ENCODE peak calls at places on chromosome 9, in five cellular contexts. J, X, U, L and R are unnamed samples. For H3K4me1, the result is how much of the 10 kb centered on the place peaks cover.

GRCh38 chr9:37583522-37584121 is 7.4 kb upstream of the FBXO10 start:
- DNase-seq in J (no peak), X (no peak), U (no peak), L (no peak), R (no peak)

GRCh38 chr9:3124006-3124405 is 280.1 kb upstream of the PUM3 start:
- DNase-seq in J (no peak), X (no peak), U (no peak), L (no peak), R (no peak)

GRCh38 chr9:91089405-91090131 is 272.1 kb downstream of the AUH start:
- DNase-seq in J (no peak), X (no peak), U (no peak), L (no peak), R (no peak)

GRCh38 chr9:113645224-113645971 is 181.9 kb downstream of the RGS3 start:
- DNase-seq in J (no peak), X (no peak), U (no peak), L (no peak), R (no peak)

GRCh38 chr9:16705121-16705604 is 165.3 kb downstream of the BNC2 start:
- DNase-seq in J (peak), X (peak), U (peak), L (peak), R (no peak)

GRCh38 chr9:135198889-135199288 is 111.4 kb downstream of the OLFM1 start:
- DNase-seq in J (no peak), X (no peak), U (no peak), L (no peak), R (no peak)

GRCh38 chr9:121350993-121351561 is 19.0 kb downstream of the STOM start:
- DNase-seq in J (peak), X (peak), U (no peak), L (peak), R (no peak)

GRCh38 chr9:75108571-75108970 is 20.3 kb downstream of the OSTF1 start:
- DNase-seq in J (peak), X (peak), U (no peak), L (peak), R (no peak)

GRCh38 chr9:120104771-120105170 is 475.2 kb downstream of the CDK5RAP2 start:
- DNase-seq in J (no peak), X (no peak), U (no peak), L (no peak), R (no peak)

GRCh38 chr9:121317737-121318630 is 50.0 kb downstream of the GSN start:
- DNase-seq in J (peak), X (no peak), U (peak), L (peak), R (no peak)

GRCh38 chr9:98584059-98584458 is 124.7 kb downstream of the GABBR2 start:
- DNase-seq in J (no peak), X (no peak), U (no peak), L (no peak), R (no peak)

GRCh38 chr9:115944166-115944948 is 209.2 kb upstream of the PAPPA start:
- DNase-seq in J (peak), X (peak), U (no peak), L (peak), R (no peak)

GRCh38 chr9:77063645-77064285 is 44.3 kb downstream of the FOXB2 start:
- DNase-seq in J (no peak), X (no peak), U (no peak), L (no peak), R (no peak)

GRCh38 chr9:104986096-104986495 is 58.1 kb upstream of the ABCA1 start:
- DNase-seq in J (no peak), X (no peak), U (no peak), L (no peak), R (no peak)

GRCh38 chr9:69071059-69071458 is 35.5 kb downstream of the FXN start:
- DNase-seq in J (no peak), X (no peak), U (no peak), L (no peak), R (no peak)

GRCh38 chr9:121863931-121864330 is 212.5 kb downstream of the DAB2IP start:
- DNase-seq in J (no peak), X (no peak), U (no peak), L (no peak), R (no peak)

GRCh38 chr9:99031994-99032393 is 72.9 kb upstream of the TGFBR1 start:
- DNase-seq in J (no peak), X (no peak), U (no peak), L (no peak), R (no peak)

GRCh38 chr9:113888361-113888760 is 12.3 kb downstream of the ZNF618 start:
- DNase-seq in J (no peak), X (no peak), U (no peak), L (no peak), R (no peak)

GRCh38 chr9:8436791-8437190 is 637.2 kb upstream of the DMAC1 start:
- DNase-seq in J (no peak), X (no peak), U (no peak), L (no peak), R (no peak)

GRCh38 chr9:2621678-2622360 is at the start of gene VLDLR:
- DNase-seq in J (peak), X (peak), U (peak), L (peak), R (no peak)

GRCh38 chr9:121860744-121861143 is 209.3 kb downstream of the DAB2IP start:
- DNase-seq in J (peak), X (no peak), U (no peak), L (peak), R (no peak)

GRCh38 chr9:119526703-119527102 is 157.5 kb upstream of the BRINP1 start:
- DNase-seq in J (no peak), X (no peak), U (no peak), L (no peak), R (no peak)

GRCh38 chr9:89372230-89372816 is 54.0 kb downstream of the SECISBP2 start:
- DNase-seq in J (no peak), X (no peak), U (no peak), L (no peak), R (no peak)

GRCh38 chr9:133679466-133680051 is 43.4 kb downstream of the DBH start:
- DNase-seq in J (peak), X (peak), U (no peak), L (peak), R (no peak)

GRCh38 chr9:95065224-95065623 is 252.3 kb downstream of the FANCC start:
- DNase-seq in J (no peak), X (no peak), U (peak), L (no peak), R (no peak)
- H3K4me3 ChIP-seq in J (no peak), X (no peak), U (no peak), L (no peak), R (no peak)

DNA sequence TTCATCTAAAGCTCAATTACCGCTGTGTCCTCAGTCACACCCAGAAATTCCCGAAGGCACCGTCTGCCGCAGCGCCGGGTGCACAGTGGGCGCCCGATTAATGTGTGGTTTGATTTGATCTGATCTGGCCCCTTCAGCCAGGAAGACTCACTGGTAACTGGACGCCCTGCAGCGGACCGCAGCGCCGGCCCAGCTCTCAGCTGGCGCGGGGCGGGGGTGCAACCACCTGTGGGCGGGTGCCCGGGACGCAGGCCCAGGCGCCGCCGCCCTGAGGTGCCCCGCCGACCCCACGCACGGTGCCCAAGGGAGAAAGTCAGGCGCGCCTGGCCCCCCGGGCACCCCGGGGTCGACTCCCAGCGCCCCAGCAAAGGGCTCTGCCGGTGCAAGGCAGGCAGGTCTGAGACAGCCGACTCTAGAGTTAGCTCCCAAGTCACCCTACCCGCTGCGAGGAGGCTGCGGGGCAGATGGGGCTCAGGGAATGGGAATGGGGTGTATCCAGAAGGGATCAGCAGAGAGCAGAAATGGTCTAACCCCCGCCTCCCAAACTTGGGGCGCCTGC is 1.7 kb downstream of the EPB41L4B start:
- DNase-seq in J (no peak), X (peak), U (peak), L (peak), R (no peak)
- H3K4me1 ChIP-seq in J (under half), X (under half), U (under half), L (under half), R (under half)

GRCh38 chr9:94153905-94154304 is 69.6 kb downstream of the PTPDC1 start:
- DNase-seq in J (no peak), X (no peak), U (no peak), L (no peak), R (no peak)
- H3K27ac ChIP-seq in J (no peak), X (no peak), U (peak), L (no peak), R (peak)

DNA sequence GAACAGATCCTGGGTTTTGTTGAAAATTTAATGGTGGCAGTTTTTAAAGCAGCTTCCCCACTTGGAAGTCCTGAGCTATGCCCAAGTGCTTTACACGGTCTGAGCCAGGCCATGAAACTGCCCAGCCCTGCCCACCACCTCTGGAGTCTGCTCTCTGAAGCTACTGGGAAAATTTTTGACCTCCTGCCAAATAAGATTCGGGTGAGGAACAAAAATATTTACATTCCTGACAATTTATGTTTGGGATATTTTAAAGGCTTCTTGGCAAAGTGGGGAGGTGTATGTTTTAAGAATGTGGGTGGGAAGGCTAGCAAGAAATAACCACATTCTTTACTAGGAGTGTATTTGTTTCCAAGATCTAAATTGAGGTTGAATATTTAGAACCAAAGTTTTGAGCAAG is 50.0 kb downstream of the HACD4 start:
- DNase-seq in J (no peak), X (peak), U (no peak), L (no peak), R (no peak)
- H3K4me3 ChIP-seq in J (no peak), X (no peak), U (no peak), L (no peak), R (no peak)

DNA sequence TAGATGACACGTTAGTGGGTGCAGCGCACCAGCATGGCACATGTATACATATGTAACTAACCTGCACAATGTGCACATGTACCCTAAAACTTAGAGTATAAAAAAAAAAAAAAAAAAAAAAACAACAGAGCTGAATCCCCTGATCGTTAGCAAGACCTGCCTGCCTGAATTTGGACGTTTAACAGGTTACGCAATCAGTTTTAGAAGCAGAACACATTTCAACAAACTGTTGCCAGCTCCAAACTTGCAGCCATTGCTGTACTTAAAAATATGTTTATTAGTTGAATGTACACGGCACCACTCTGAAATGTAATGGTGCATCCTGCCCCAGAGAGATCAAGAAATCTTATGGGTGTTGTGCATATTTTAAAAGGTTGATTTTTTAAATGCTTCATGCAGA is 680.0 kb downstream of the TLE4 start:
- DNase-seq in J (no peak), X (no peak), U (no peak), L (no peak), R (no peak)
- H3K4me1 ChIP-seq in J (under half), X (under half), U (under half), L (under half), R (under half)

GRCh38 chr9:72041775-72042194 is 18.6 kb downstream of the C9orf57 start:
- DNase-seq in J (peak), X (peak), U (no peak), L (peak), R (no peak)
- H3K27ac ChIP-seq in J (no peak), X (no peak), U (no peak), L (no peak), R (no peak)

DNA sequence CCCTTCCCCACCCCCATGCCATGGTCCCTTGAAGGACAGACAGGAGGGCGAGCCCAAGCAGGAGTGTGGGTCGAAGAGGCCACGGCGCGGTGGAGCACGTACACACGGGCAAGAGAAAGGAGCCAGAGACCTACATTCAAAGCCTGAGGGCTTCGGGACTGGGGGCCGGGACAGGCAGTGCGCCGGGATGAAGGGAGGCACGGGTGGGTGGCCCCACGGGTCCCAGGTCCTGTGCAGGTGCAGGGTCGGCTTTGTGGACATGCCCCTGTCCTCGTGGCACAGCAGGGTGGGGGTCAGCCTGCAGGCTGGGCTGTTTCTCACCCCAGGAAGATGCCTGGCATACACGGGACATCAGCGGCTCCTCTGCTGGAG is 9.8 kb downstream of the LRRC26 start:
- DNase-seq in J (no peak), X (no peak), U (no peak), L (no peak), R (no peak)
- H3K4me3 ChIP-seq in J (no peak), X (no peak), U (no peak), L (no peak), R (no peak)

DNA sequence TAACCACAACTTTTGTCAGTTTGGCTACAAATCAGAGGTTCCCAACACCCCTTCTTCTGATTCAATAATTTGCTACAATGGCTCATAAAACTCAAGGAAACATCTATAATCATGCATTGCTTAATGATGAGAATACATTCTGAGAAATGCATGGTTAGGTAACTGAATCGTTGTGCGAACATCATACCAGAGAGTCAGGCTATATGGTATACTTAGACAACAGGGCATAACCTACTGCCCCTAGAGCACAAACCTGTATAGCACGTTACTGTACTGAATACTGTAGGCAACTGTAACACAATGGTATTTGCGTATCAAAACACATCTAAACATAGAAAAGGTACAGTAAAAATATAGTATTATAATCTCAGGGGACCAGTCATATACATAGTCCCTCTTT is 31.0 kb upstream of the RNF38 start:
- DNase-seq in J (no peak), X (no peak), U (no peak), L (no peak), R (no peak)
- H3K4me1 ChIP-seq in J (under half), X (under half), U (under half), L (under half), R (under half)

DNA sequence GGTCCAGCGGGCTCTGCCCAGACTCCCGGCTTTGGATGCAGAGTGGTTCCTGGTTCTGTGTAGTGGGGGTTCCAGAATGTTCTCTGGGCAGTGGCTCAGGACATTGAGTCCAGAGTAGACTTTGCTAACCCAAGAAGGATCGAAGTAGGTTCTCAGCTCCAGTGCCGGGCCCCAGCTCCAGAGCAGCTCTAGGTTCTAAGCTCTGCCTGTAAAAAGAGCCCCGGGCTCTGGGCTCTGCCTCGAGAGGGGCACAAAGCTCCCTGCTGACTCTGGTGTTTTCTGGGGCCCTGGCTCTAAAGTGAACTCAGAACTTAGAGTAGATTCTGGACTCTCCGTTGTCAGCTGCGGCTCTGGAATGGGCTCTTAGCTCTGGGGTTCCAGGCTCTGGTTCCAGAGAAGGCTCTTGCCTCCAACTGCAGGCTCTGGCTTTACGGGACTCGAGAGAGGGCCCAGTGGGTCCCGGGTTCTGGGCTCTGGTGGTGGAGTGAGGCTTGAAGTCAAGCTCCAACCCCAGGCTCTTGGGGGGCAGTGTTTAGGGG is 414 bp downstream of the WDR38 start:
- DNase-seq in J (no peak), X (no peak), U (no peak), L (no peak), R (no peak)
- H3K27ac ChIP-seq in J (peak), X (peak), U (peak), L (peak), R (peak)